ENCODE peak calls at places on chromosome 13, in nine cellular contexts. One of them, this sample, is unnamed. For H3K4me1, the result is how much of the 10 kb centered on the place peaks cover.

GRCh38 chr13:34721631-34722144 is 220.4 kb upstream of the NBEA start:
- DNase-seq in tibial artery: no peak
- DNase-seq in heart right ventricle: no peak
- DNase-seq in effector memory CD4-positive, alpha-beta T cell: no peak
- DNase-seq in hepatocyte: no peak
- DNase-seq in CD8-positive, alpha-beta memory T cell: no peak
- DNase-seq in body of pancreas: no peak
- DNase-seq in OCI-LY7: no peak
- DNase-seq in upper lobe of right lung: no peak
- DNase-seq in this sample: no peak

GRCh38 chr13:23985846-23986245 is 88.5 kb upstream of the C1QTNF9B start:
- DNase-seq in CD8-positive, alpha-beta memory T cell: no peak
- DNase-seq in upper lobe of right lung: no peak
- DNase-seq in body of pancreas: no peak
- DNase-seq in hepatocyte: no peak
- DNase-seq in tibial artery: no peak
- DNase-seq in effector memory CD4-positive, alpha-beta T cell: no peak
- DNase-seq in heart right ventricle: no peak
- DNase-seq in OCI-LY7: no peak
- DNase-seq in this sample: no peak

GRCh38 chr13:46113596-46113995 is 8.8 kb upstream of the CPB2 start:
- DNase-seq in effector memory CD4-positive, alpha-beta T cell: no peak
- DNase-seq in OCI-LY7: no peak
- DNase-seq in tibial artery: no peak
- DNase-seq in upper lobe of right lung: no peak
- DNase-seq in hepatocyte: no peak
- DNase-seq in heart right ventricle: no peak
- DNase-seq in CD8-positive, alpha-beta memory T cell: no peak
- DNase-seq in body of pancreas: peak
- DNase-seq in this sample: no peak

GRCh38 chr13:41271456-41272285 is 8.3 kb upstream of the MTRF1 start:
- DNase-seq in tibial artery: no peak
- DNase-seq in CD8-positive, alpha-beta memory T cell: peak
- DNase-seq in effector memory CD4-positive, alpha-beta T cell: no peak
- DNase-seq in hepatocyte: no peak
- DNase-seq in heart right ventricle: no peak
- DNase-seq in OCI-LY7: peak
- DNase-seq in upper lobe of right lung: no peak
- DNase-seq in body of pancreas: no peak
- DNase-seq in this sample: no peak

GRCh38 chr13:22220186-22221160 is 549.6 kb downstream of the FGF9 start:
- DNase-seq in upper lobe of right lung: no peak
- DNase-seq in heart right ventricle: no peak
- DNase-seq in OCI-LY7: no peak
- DNase-seq in CD8-positive, alpha-beta memory T cell: no peak
- DNase-seq in effector memory CD4-positive, alpha-beta T cell: no peak
- DNase-seq in body of pancreas: no peak
- DNase-seq in hepatocyte: no peak
- DNase-seq in tibial artery: no peak
- DNase-seq in this sample: no peak

GRCh38 chr13:112967666-112968379 is 1.2 kb upstream of the MCF2L start:
- DNase-seq in CD8-positive, alpha-beta memory T cell: no peak
- DNase-seq in OCI-LY7: no peak
- DNase-seq in effector memory CD4-positive, alpha-beta T cell: no peak
- DNase-seq in hepatocyte: no peak
- DNase-seq in upper lobe of right lung: peak
- DNase-seq in heart right ventricle: no peak
- DNase-seq in body of pancreas: no peak
- DNase-seq in tibial artery: peak
- DNase-seq in this sample: no peak

GRCh38 chr13:30382836-30383525 is 39.3 kb upstream of the UBE2L5 start:
- DNase-seq in body of pancreas: no peak
- DNase-seq in OCI-LY7: peak
- DNase-seq in heart right ventricle: no peak
- DNase-seq in effector memory CD4-positive, alpha-beta T cell: no peak
- DNase-seq in CD8-positive, alpha-beta memory T cell: no peak
- DNase-seq in hepatocyte: no peak
- DNase-seq in upper lobe of right lung: no peak
- DNase-seq in tibial artery: peak
- DNase-seq in this sample: no peak

GRCh38 chr13:88908896-88909535 is 1237.8 kb downstream of the SLITRK5 start:
- DNase-seq in CD8-positive, alpha-beta memory T cell: no peak
- DNase-seq in hepatocyte: no peak
- DNase-seq in tibial artery: no peak
- DNase-seq in body of pancreas: no peak
- DNase-seq in heart right ventricle: no peak
- DNase-seq in upper lobe of right lung: no peak
- DNase-seq in effector memory CD4-positive, alpha-beta T cell: no peak
- DNase-seq in OCI-LY7: no peak
- DNase-seq in this sample: no peak

GRCh38 chr13:80979035-80979641 is 638.2 kb upstream of the SPRY2 start:
- DNase-seq in effector memory CD4-positive, alpha-beta T cell: no peak
- DNase-seq in hepatocyte: peak
- DNase-seq in upper lobe of right lung: no peak
- DNase-seq in OCI-LY7: peak
- DNase-seq in tibial artery: no peak
- DNase-seq in heart right ventricle: no peak
- DNase-seq in body of pancreas: peak
- DNase-seq in CD8-positive, alpha-beta memory T cell: no peak
- DNase-seq in this sample: no peak

GRCh38 chr13:30720470-30720869 is 14.9 kb upstream of the ALOX5AP start:
- DNase-seq in CD8-positive, alpha-beta memory T cell: no peak
- DNase-seq in heart right ventricle: no peak
- DNase-seq in effector memory CD4-positive, alpha-beta T cell: no peak
- DNase-seq in body of pancreas: no peak
- DNase-seq in OCI-LY7: peak
- DNase-seq in tibial artery: no peak
- DNase-seq in upper lobe of right lung: no peak
- DNase-seq in hepatocyte: no peak
- DNase-seq in this sample: no peak

GRCh38 chr13:48232420-48233096 is 448 bp upstream of the ITM2B start:
- DNase-seq in upper lobe of right lung: no peak
- DNase-seq in CD8-positive, alpha-beta memory T cell: no peak
- DNase-seq in effector memory CD4-positive, alpha-beta T cell: peak
- DNase-seq in heart right ventricle: no peak
- DNase-seq in tibial artery: peak
- DNase-seq in OCI-LY7: no peak
- DNase-seq in body of pancreas: no peak
- DNase-seq in hepatocyte: no peak
- DNase-seq in this sample: no peak

GRCh38 chr13:47133024-47133445 is 236.2 kb upstream of the HTR2A start:
- DNase-seq in heart right ventricle: no peak
- DNase-seq in CD8-positive, alpha-beta memory T cell: no peak
- DNase-seq in hepatocyte: no peak
- DNase-seq in tibial artery: no peak
- DNase-seq in body of pancreas: no peak
- DNase-seq in effector memory CD4-positive, alpha-beta T cell: no peak
- DNase-seq in upper lobe of right lung: no peak
- DNase-seq in OCI-LY7: no peak
- DNase-seq in this sample: no peak

GRCh38 chr13:28138756-28139470 is 568 bp downstream of the PAN3 start:
- DNase-seq in CD8-positive, alpha-beta memory T cell: peak
- DNase-seq in heart right ventricle: peak
- DNase-seq in hepatocyte: peak
- DNase-seq in body of pancreas: peak
- DNase-seq in OCI-LY7: peak
- DNase-seq in effector memory CD4-positive, alpha-beta T cell: peak
- DNase-seq in tibial artery: peak
- DNase-seq in upper lobe of right lung: peak
- DNase-seq in this sample: peak

GRCh38 chr13:101417043-101417406 is 717 bp upstream of the NALCN start:
- DNase-seq in CD8-positive, alpha-beta memory T cell: no peak
- DNase-seq in upper lobe of right lung: no peak
- DNase-seq in body of pancreas: no peak
- DNase-seq in heart right ventricle: no peak
- DNase-seq in hepatocyte: no peak
- DNase-seq in tibial artery: no peak
- DNase-seq in effector memory CD4-positive, alpha-beta T cell: no peak
- DNase-seq in OCI-LY7: no peak
- DNase-seq in this sample: no peak

GRCh38 chr13:67880916-67881315 is 650.8 kb upstream of the PCDH9 start:
- DNase-seq in upper lobe of right lung: no peak
- DNase-seq in hepatocyte: no peak
- DNase-seq in body of pancreas: no peak
- DNase-seq in effector memory CD4-positive, alpha-beta T cell: no peak
- DNase-seq in heart right ventricle: no peak
- DNase-seq in OCI-LY7: no peak
- DNase-seq in CD8-positive, alpha-beta memory T cell: no peak
- DNase-seq in tibial artery: no peak
- DNase-seq in this sample: no peak

GRCh38 chr13:67095621-67096020 is 134.5 kb downstream of the PCDH9 start:
- DNase-seq in effector memory CD4-positive, alpha-beta T cell: no peak
- DNase-seq in hepatocyte: no peak
- DNase-seq in body of pancreas: no peak
- DNase-seq in heart right ventricle: no peak
- DNase-seq in tibial artery: no peak
- DNase-seq in CD8-positive, alpha-beta memory T cell: no peak
- DNase-seq in upper lobe of right lung: no peak
- DNase-seq in OCI-LY7: no peak
- DNase-seq in this sample: no peak

GRCh38 chr13:110616103-110617101 is 1.1 kb downstream of the NAXD start:
- DNase-seq in CD8-positive, alpha-beta memory T cell: peak
- DNase-seq in OCI-LY7: peak
- DNase-seq in upper lobe of right lung: no peak
- DNase-seq in heart right ventricle: no peak
- DNase-seq in hepatocyte: peak
- DNase-seq in tibial artery: peak
- DNase-seq in effector memory CD4-positive, alpha-beta T cell: no peak
- DNase-seq in body of pancreas: peak
- DNase-seq in this sample: peak

GRCh38 chr13:110109910-110110309 is 197.0 kb downstream of the COL4A1 start:
- DNase-seq in upper lobe of right lung: no peak
- DNase-seq in heart right ventricle: peak
- DNase-seq in body of pancreas: peak
- DNase-seq in effector memory CD4-positive, alpha-beta T cell: no peak
- DNase-seq in OCI-LY7: no peak
- DNase-seq in CD8-positive, alpha-beta memory T cell: no peak
- DNase-seq in hepatocyte: peak
- DNase-seq in tibial artery: peak
- DNase-seq in this sample: no peak

GRCh38 chr13:75675421-75675820 is 39.3 kb downstream of the LMO7 start:
- DNase-seq in tibial artery: no peak
- DNase-seq in CD8-positive, alpha-beta memory T cell: no peak
- DNase-seq in effector memory CD4-positive, alpha-beta T cell: no peak
- DNase-seq in hepatocyte: no peak
- DNase-seq in OCI-LY7: no peak
- DNase-seq in heart right ventricle: no peak
- DNase-seq in upper lobe of right lung: no peak
- DNase-seq in body of pancreas: no peak
- DNase-seq in this sample: no peak

GRCh38 chr13:44434441-44435141 is 61.0 kb downstream of the SERP2 start:
- DNase-seq in heart right ventricle: no peak
- DNase-seq in tibial artery: no peak
- DNase-seq in effector memory CD4-positive, alpha-beta T cell: no peak
- DNase-seq in body of pancreas: no peak
- DNase-seq in OCI-LY7: no peak
- DNase-seq in CD8-positive, alpha-beta memory T cell: no peak
- DNase-seq in upper lobe of right lung: no peak
- DNase-seq in hepatocyte: no peak
- DNase-seq in this sample: no peak

GRCh38 chr13:98202026-98202425 is 25.0 kb upstream of the RNF113B start:
- DNase-seq in CD8-positive, alpha-beta memory T cell: no peak
- DNase-seq in OCI-LY7: peak
- DNase-seq in heart right ventricle: peak
- DNase-seq in effector memory CD4-positive, alpha-beta T cell: no peak
- DNase-seq in tibial artery: no peak
- DNase-seq in body of pancreas: no peak
- DNase-seq in hepatocyte: no peak
- DNase-seq in upper lobe of right lung: no peak
- DNase-seq in this sample: no peak
- H3K4me1 ChIP-seq in CD8-positive, alpha-beta memory T cell: under half
- H3K4me1 ChIP-seq in OCI-LY7: under half
- H3K4me1 ChIP-seq in heart right ventricle: under half
- H3K4me1 ChIP-seq in effector memory CD4-positive, alpha-beta T cell: under half
- H3K4me1 ChIP-seq in tibial artery: under half
- H3K4me1 ChIP-seq in body of pancreas: under half
- H3K4me1 ChIP-seq in hepatocyte: under half
- H3K4me1 ChIP-seq in upper lobe of right lung: under half
- H3K4me1 ChIP-seq in this sample: under half

DNA sequence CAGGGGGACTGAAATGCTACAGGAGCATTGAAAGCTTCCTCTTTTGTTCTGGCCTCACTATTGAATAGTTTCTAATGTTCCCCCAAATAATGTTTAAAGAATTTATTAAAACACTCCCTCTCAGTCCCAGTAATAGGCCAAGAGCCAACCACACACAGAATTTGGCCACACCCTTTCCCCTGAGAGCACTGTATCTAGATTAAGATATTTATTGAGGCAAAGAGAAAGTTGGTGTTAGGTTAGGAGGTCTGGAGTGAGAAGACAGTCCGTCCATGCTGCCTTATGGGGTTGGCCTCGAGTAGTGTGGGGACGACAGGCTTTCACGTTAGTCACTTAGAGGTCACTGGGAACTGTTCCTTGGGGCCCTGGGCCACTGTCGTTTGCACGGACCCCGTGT is 122.9 kb upstream of the RNF113B start:
- DNase-seq in CD8-positive, alpha-beta memory T cell: no peak
- DNase-seq in effector memory CD4-positive, alpha-beta T cell: no peak
- DNase-seq in tibial artery: no peak
- DNase-seq in upper lobe of right lung: no peak
- DNase-seq in OCI-LY7: no peak
- DNase-seq in hepatocyte: no peak
- DNase-seq in body of pancreas: no peak
- DNase-seq in heart right ventricle: no peak
- DNase-seq in this sample: no peak
- H3K4me1 ChIP-seq in CD8-positive, alpha-beta memory T cell: under half
- H3K4me1 ChIP-seq in effector memory CD4-positive, alpha-beta T cell: under half
- H3K4me1 ChIP-seq in tibial artery: under half
- H3K4me1 ChIP-seq in upper lobe of right lung: under half
- H3K4me1 ChIP-seq in OCI-LY7: under half
- H3K4me1 ChIP-seq in hepatocyte: half or more
- H3K4me1 ChIP-seq in body of pancreas: under half
- H3K4me1 ChIP-seq in heart right ventricle: under half
- H3K4me1 ChIP-seq in this sample: under half

DNA sequence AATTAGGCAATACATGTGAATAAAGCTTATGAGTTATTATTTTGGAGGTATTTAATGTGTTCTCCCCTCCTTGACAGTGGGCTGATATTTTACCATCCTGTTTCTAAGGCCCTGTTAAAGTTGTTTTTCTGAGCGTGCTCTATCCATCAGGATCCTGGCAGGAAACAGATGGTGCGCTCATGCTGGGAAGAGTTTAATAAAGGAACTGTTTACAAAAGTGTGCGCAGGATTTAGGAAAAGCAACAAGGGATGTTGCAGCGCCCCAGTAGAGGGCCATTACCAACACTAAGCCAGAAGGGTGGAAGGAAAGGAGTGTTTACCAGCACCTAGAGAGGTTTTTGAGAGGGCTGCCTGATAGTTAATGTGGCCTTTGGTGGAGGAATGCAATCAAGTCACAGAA is 374.5 kb downstream of the KCNRG start:
- DNase-seq in heart right ventricle: no peak
- DNase-seq in OCI-LY7: no peak
- DNase-seq in tibial artery: no peak
- DNase-seq in effector memory CD4-positive, alpha-beta T cell: no peak
- DNase-seq in CD8-positive, alpha-beta memory T cell: no peak
- DNase-seq in hepatocyte: no peak
- DNase-seq in upper lobe of right lung: no peak
- DNase-seq in body of pancreas: no peak
- DNase-seq in this sample: no peak
- H3K4me1 ChIP-seq in heart right ventricle: half or more
- H3K4me1 ChIP-seq in OCI-LY7: under half
- H3K4me1 ChIP-seq in tibial artery: under half
- H3K4me1 ChIP-seq in effector memory CD4-positive, alpha-beta T cell: under half
- H3K4me1 ChIP-seq in CD8-positive, alpha-beta memory T cell: under half
- H3K4me1 ChIP-seq in hepatocyte: under half
- H3K4me1 ChIP-seq in upper lobe of right lung: under half
- H3K4me1 ChIP-seq in body of pancreas: under half
- H3K4me1 ChIP-seq in this sample: under half

GRCh38 chr13:78420814-78421213 is 182.5 kb downstream of the POU4F1 start:
- DNase-seq in heart right ventricle: peak
- DNase-seq in upper lobe of right lung: no peak
- DNase-seq in body of pancreas: no peak
- DNase-seq in hepatocyte: no peak
- DNase-seq in effector memory CD4-positive, alpha-beta T cell: no peak
- DNase-seq in tibial artery: no peak
- DNase-seq in CD8-positive, alpha-beta memory T cell: no peak
- DNase-seq in OCI-LY7: no peak
- DNase-seq in this sample: no peak
- H3K4me1 ChIP-seq in heart right ventricle: under half
- H3K4me1 ChIP-seq in upper lobe of right lung: under half
- H3K4me1 ChIP-seq in body of pancreas: under half
- H3K4me1 ChIP-seq in hepatocyte: under half
- H3K4me1 ChIP-seq in effector memory CD4-positive, alpha-beta T cell: under half
- H3K4me1 ChIP-seq in tibial artery: under half
- H3K4me1 ChIP-seq in CD8-positive, alpha-beta memory T cell: under half
- H3K4me1 ChIP-seq in OCI-LY7: under half
- H3K4me1 ChIP-seq in this sample: under half

This sample was measured in CD4-positive, alpha-beta memory T cell.